ENCODE peak calls at places on chromosomes 4 and X, in seven cellular contexts. One of them, this sample, is unnamed.

GRCh38 chr4:177964693-177965168 is 522.5 kb upstream of the AGA start:
- DNase-seq in mammary epithelial cell: peak
- DNase-seq in activated CD4-positive, CD25-positive, alpha-beta regulatory T cell treated with anti-CD3 and anti-CD28 coated beads, Interleukin-2, amount 50 U/mL, for 16 hours: no peak
- DNase-seq in stimulated activated CD8-positive, alpha-beta memory T cell treated with anti-CD3 and anti-CD28 coated beads, Interleukin-2, amount 100 ng/mL, for 48 hours: no peak
- DNase-seq in RPMI7951: peak
- DNase-seq in COR-L47: no peak
- DNase-seq in upper lobe of right lung: no peak
- DNase-seq in this sample: no peak

GRCh38 chrX:134646170-134646569 is 12.1 kb downstream of the PLAC1 start:
- DNase-seq in upper lobe of right lung: no peak
- DNase-seq in activated CD4-positive, CD25-positive, alpha-beta regulatory T cell treated with anti-CD3 and anti-CD28 coated beads, Interleukin-2, amount 50 U/mL, for 16 hours: no peak
- DNase-seq in COR-L47: no peak
- DNase-seq in RPMI7951: no peak
- DNase-seq in stimulated activated CD8-positive, alpha-beta memory T cell treated with anti-CD3 and anti-CD28 coated beads, Interleukin-2, amount 100 ng/mL, for 48 hours: no peak
- DNase-seq in mammary epithelial cell: no peak
- DNase-seq in this sample: no peak

GRCh38 chrX:106731590-106731989 is 5.1 kb downstream of the RNF128 start:
- DNase-seq in mammary epithelial cell: no peak
- DNase-seq in COR-L47: no peak
- DNase-seq in stimulated activated CD8-positive, alpha-beta memory T cell treated with anti-CD3 and anti-CD28 coated beads, Interleukin-2, amount 100 ng/mL, for 48 hours: no peak
- DNase-seq in upper lobe of right lung: no peak
- DNase-seq in activated CD4-positive, CD25-positive, alpha-beta regulatory T cell treated with anti-CD3 and anti-CD28 coated beads, Interleukin-2, amount 50 U/mL, for 16 hours: no peak
- DNase-seq in RPMI7951: no peak
- DNase-seq in this sample: no peak

GRCh38 chr4:111266937-111267336 is 644.1 kb upstream of the PITX2 start:
- DNase-seq in mammary epithelial cell: no peak
- DNase-seq in activated CD4-positive, CD25-positive, alpha-beta regulatory T cell treated with anti-CD3 and anti-CD28 coated beads, Interleukin-2, amount 50 U/mL, for 16 hours: no peak
- DNase-seq in upper lobe of right lung: no peak
- DNase-seq in stimulated activated CD8-positive, alpha-beta memory T cell treated with anti-CD3 and anti-CD28 coated beads, Interleukin-2, amount 100 ng/mL, for 48 hours: no peak
- DNase-seq in RPMI7951: no peak
- DNase-seq in COR-L47: no peak
- DNase-seq in this sample: no peak

GRCh38 chr4:24850669-24851068 is 55.3 kb downstream of the SOD3 start:
- DNase-seq in stimulated activated CD8-positive, alpha-beta memory T cell treated with anti-CD3 and anti-CD28 coated beads, Interleukin-2, amount 100 ng/mL, for 48 hours: no peak
- DNase-seq in activated CD4-positive, CD25-positive, alpha-beta regulatory T cell treated with anti-CD3 and anti-CD28 coated beads, Interleukin-2, amount 50 U/mL, for 16 hours: no peak
- DNase-seq in RPMI7951: peak
- DNase-seq in COR-L47: no peak
- DNase-seq in mammary epithelial cell: peak
- DNase-seq in upper lobe of right lung: no peak
- DNase-seq in this sample: peak

GRCh38 chrX:9396930-9397329 is 67.9 kb upstream of the TBL1X start:
- DNase-seq in COR-L47: no peak
- DNase-seq in upper lobe of right lung: no peak
- DNase-seq in stimulated activated CD8-positive, alpha-beta memory T cell treated with anti-CD3 and anti-CD28 coated beads, Interleukin-2, amount 100 ng/mL, for 48 hours: no peak
- DNase-seq in mammary epithelial cell: no peak
- DNase-seq in RPMI7951: peak
- DNase-seq in activated CD4-positive, CD25-positive, alpha-beta regulatory T cell treated with anti-CD3 and anti-CD28 coated beads, Interleukin-2, amount 50 U/mL, for 16 hours: no peak
- DNase-seq in this sample: peak

GRCh38 chr4:151801547-151802516 is 41.0 kb upstream of the GATB start:
- DNase-seq in activated CD4-positive, CD25-positive, alpha-beta regulatory T cell treated with anti-CD3 and anti-CD28 coated beads, Interleukin-2, amount 50 U/mL, for 16 hours: peak
- DNase-seq in COR-L47: peak
- DNase-seq in mammary epithelial cell: no peak
- DNase-seq in stimulated activated CD8-positive, alpha-beta memory T cell treated with anti-CD3 and anti-CD28 coated beads, Interleukin-2, amount 100 ng/mL, for 48 hours: peak
- DNase-seq in upper lobe of right lung: no peak
- DNase-seq in RPMI7951: peak
- DNase-seq in this sample: peak

GRCh38 chrX:47232803-47233332 is at the start of gene USP11:
- DNase-seq in stimulated activated CD8-positive, alpha-beta memory T cell treated with anti-CD3 and anti-CD28 coated beads, Interleukin-2, amount 100 ng/mL, for 48 hours: peak
- DNase-seq in activated CD4-positive, CD25-positive, alpha-beta regulatory T cell treated with anti-CD3 and anti-CD28 coated beads, Interleukin-2, amount 50 U/mL, for 16 hours: no peak
- DNase-seq in upper lobe of right lung: peak
- DNase-seq in COR-L47: peak
- DNase-seq in mammary epithelial cell: no peak
- DNase-seq in RPMI7951: peak
- DNase-seq in this sample: peak

GRCh38 chrX:129593137-129593536 is 53.1 kb downstream of the OCRL start:
- DNase-seq in activated CD4-positive, CD25-positive, alpha-beta regulatory T cell treated with anti-CD3 and anti-CD28 coated beads, Interleukin-2, amount 50 U/mL, for 16 hours: no peak
- DNase-seq in stimulated activated CD8-positive, alpha-beta memory T cell treated with anti-CD3 and anti-CD28 coated beads, Interleukin-2, amount 100 ng/mL, for 48 hours: no peak
- DNase-seq in RPMI7951: no peak
- DNase-seq in COR-L47: peak
- DNase-seq in mammary epithelial cell: peak
- DNase-seq in upper lobe of right lung: no peak
- DNase-seq in this sample: peak

GRCh38 chr4:102730968-102731533 is 29.7 kb downstream of the MANBA start:
- DNase-seq in upper lobe of right lung: no peak
- DNase-seq in activated CD4-positive, CD25-positive, alpha-beta regulatory T cell treated with anti-CD3 and anti-CD28 coated beads, Interleukin-2, amount 50 U/mL, for 16 hours: no peak
- DNase-seq in COR-L47: no peak
- DNase-seq in mammary epithelial cell: no peak
- DNase-seq in RPMI7951: no peak
- DNase-seq in stimulated activated CD8-positive, alpha-beta memory T cell treated with anti-CD3 and anti-CD28 coated beads, Interleukin-2, amount 100 ng/mL, for 48 hours: no peak
- DNase-seq in this sample: no peak

GRCh38 chr4:87423313-87424031 is 1.1 kb downstream of the NUDT9 start:
- DNase-seq in mammary epithelial cell: peak
- DNase-seq in upper lobe of right lung: no peak
- DNase-seq in stimulated activated CD8-positive, alpha-beta memory T cell treated with anti-CD3 and anti-CD28 coated beads, Interleukin-2, amount 100 ng/mL, for 48 hours: no peak
- DNase-seq in RPMI7951: no peak
- DNase-seq in activated CD4-positive, CD25-positive, alpha-beta regulatory T cell treated with anti-CD3 and anti-CD28 coated beads, Interleukin-2, amount 50 U/mL, for 16 hours: no peak
- DNase-seq in COR-L47: peak
- DNase-seq in this sample: peak

GRCh38 chrX:80876877-80877276 is 67.2 kb upstream of the BRWD3 start:
- DNase-seq in COR-L47: no peak
- DNase-seq in RPMI7951: peak
- DNase-seq in activated CD4-positive, CD25-positive, alpha-beta regulatory T cell treated with anti-CD3 and anti-CD28 coated beads, Interleukin-2, amount 50 U/mL, for 16 hours: no peak
- DNase-seq in upper lobe of right lung: no peak
- DNase-seq in stimulated activated CD8-positive, alpha-beta memory T cell treated with anti-CD3 and anti-CD28 coated beads, Interleukin-2, amount 100 ng/mL, for 48 hours: no peak
- DNase-seq in mammary epithelial cell: peak
- DNase-seq in this sample: peak

GRCh38 chr4:1446502-1447153 is 40.4 kb upstream of the NKX1-1 start:
- DNase-seq in RPMI7951: no peak
- DNase-seq in upper lobe of right lung: no peak
- DNase-seq in mammary epithelial cell: no peak
- DNase-seq in stimulated activated CD8-positive, alpha-beta memory T cell treated with anti-CD3 and anti-CD28 coated beads, Interleukin-2, amount 100 ng/mL, for 48 hours: no peak
- DNase-seq in COR-L47: no peak
- DNase-seq in activated CD4-positive, CD25-positive, alpha-beta regulatory T cell treated with anti-CD3 and anti-CD28 coated beads, Interleukin-2, amount 50 U/mL, for 16 hours: no peak
- DNase-seq in this sample: no peak

GRCh38 chrX:15471016-15471415 is 22.1 kb downstream of the PIR start:
- DNase-seq in RPMI7951: peak
- DNase-seq in COR-L47: peak
- DNase-seq in upper lobe of right lung: no peak
- DNase-seq in stimulated activated CD8-positive, alpha-beta memory T cell treated with anti-CD3 and anti-CD28 coated beads, Interleukin-2, amount 100 ng/mL, for 48 hours: peak
- DNase-seq in activated CD4-positive, CD25-positive, alpha-beta regulatory T cell treated with anti-CD3 and anti-CD28 coated beads, Interleukin-2, amount 50 U/mL, for 16 hours: peak
- DNase-seq in mammary epithelial cell: peak
- DNase-seq in this sample: peak

GRCh38 chr4:10028910-10029309 is 7.6 kb upstream of the SLC2A9 start:
- DNase-seq in COR-L47: no peak
- DNase-seq in mammary epithelial cell: no peak
- DNase-seq in stimulated activated CD8-positive, alpha-beta memory T cell treated with anti-CD3 and anti-CD28 coated beads, Interleukin-2, amount 100 ng/mL, for 48 hours: no peak
- DNase-seq in RPMI7951: no peak
- DNase-seq in upper lobe of right lung: no peak
- DNase-seq in activated CD4-positive, CD25-positive, alpha-beta regulatory T cell treated with anti-CD3 and anti-CD28 coated beads, Interleukin-2, amount 50 U/mL, for 16 hours: no peak
- DNase-seq in this sample: no peak

GRCh38 chr4:177699365-177700213 is 257.4 kb upstream of the AGA start:
- DNase-seq in COR-L47: no peak
- DNase-seq in upper lobe of right lung: no peak
- DNase-seq in mammary epithelial cell: peak
- DNase-seq in stimulated activated CD8-positive, alpha-beta memory T cell treated with anti-CD3 and anti-CD28 coated beads, Interleukin-2, amount 100 ng/mL, for 48 hours: no peak
- DNase-seq in activated CD4-positive, CD25-positive, alpha-beta regulatory T cell treated with anti-CD3 and anti-CD28 coated beads, Interleukin-2, amount 50 U/mL, for 16 hours: no peak
- DNase-seq in RPMI7951: peak
- DNase-seq in this sample: peak

GRCh38 chrX:133151320-133151719 is 54.4 kb upstream of the USP26 start:
- DNase-seq in RPMI7951: no peak
- DNase-seq in upper lobe of right lung: no peak
- DNase-seq in mammary epithelial cell: peak
- DNase-seq in activated CD4-positive, CD25-positive, alpha-beta regulatory T cell treated with anti-CD3 and anti-CD28 coated beads, Interleukin-2, amount 50 U/mL, for 16 hours: no peak
- DNase-seq in COR-L47: no peak
- DNase-seq in stimulated activated CD8-positive, alpha-beta memory T cell treated with anti-CD3 and anti-CD28 coated beads, Interleukin-2, amount 100 ng/mL, for 48 hours: no peak
- DNase-seq in this sample: no peak